ENCODE peak calls at places on chromosomes 7 and 10, in four cellular contexts. A is mammary epithelial cell, W is HCT116, Y is PC-3. M is an unnamed sample.

GRCh38 chr7:211033-211714 is 18.8 kb downstream of the FAM20C start:
- DNase-seq in A (no peak), W (no peak), Y (no peak), M (no peak)

GRCh38 chr10:91206427-91206826 is 14.0 kb upstream of the PCGF5 start:
- DNase-seq in A (no peak), W (no peak), Y (no peak), M (no peak)

GRCh38 chr10:22158426-22158825 is 59.4 kb downstream of the EBLN1 start:
- DNase-seq in A (no peak), W (no peak), Y (no peak), M (no peak)

GRCh38 chr7:26376208-26376917 is 84.7 kb downstream of the SNX10 start:
- DNase-seq in A (no peak), W (no peak), Y (no peak), M (no peak)

GRCh38 chr10:102410427-102411073 is 8.0 kb downstream of the PSD start:
- DNase-seq in A (no peak), W (no peak), Y (no peak), M (no peak)

GRCh38 chr7:121753965-121754364 is 119.0 kb upstream of the PTPRZ1 start:
- DNase-seq in A (no peak), W (no peak), Y (no peak), M (no peak)

GRCh38 chr7:65981965-65982792 is at the start of gene GUSB:
- DNase-seq in A (peak), W (peak), Y (peak), M (peak)

GRCh38 chr10:114957122-114957521 is 19.1 kb downstream of the TRUB1 start:
- DNase-seq in A (no peak), W (no peak), Y (no peak), M (no peak)

GRCh38 chr10:36269222-36269621 is 627.1 kb upstream of the FZD8 start:
- DNase-seq in A (peak), W (no peak), Y (no peak), M (no peak)

GRCh38 chr7:29896685-29897411 is 90.5 kb downstream of the WIPF3 start:
- DNase-seq in A (no peak), W (no peak), Y (no peak), M (no peak)

GRCh38 chr10:13698217-13698616 is 111.5 kb downstream of the PRPF18 start:
- DNase-seq in A (peak), W (no peak), Y (no peak), M (no peak)

GRCh38 chr7:5212633-5213285 is 22.7 kb downstream of the WIPI2 start:
- DNase-seq in A (no peak), W (no peak), Y (no peak), M (no peak)

GRCh38 chr7:148383651-148384050 is 206.9 kb upstream of the C7orf33 start:
- DNase-seq in A (no peak), W (no peak), Y (no peak), M (no peak)

GRCh38 chr7:158782638-158783490 is 46.4 kb downstream of the ESYT2 start:
- DNase-seq in A (no peak), W (no peak), Y (peak), M (peak)

GRCh38 chr7:314853-315252 is 24.9 kb downstream of the FOXL3 start:
- DNase-seq in A (no peak), W (no peak), Y (no peak), M (no peak)

GRCh38 chr10:78953124-78954008 is 115.4 kb upstream of the ZMIZ1 start:
- DNase-seq in A (peak), W (no peak), Y (no peak), M (no peak)

GRCh38 chr10:100737359-100738054 is 7.9 kb upstream of the PAX2 start:
- DNase-seq in A (no peak), W (no peak), Y (no peak), M (no peak)

GRCh38 chr7:150867592-150867991 is 15.3 kb downstream of the AOC1 start:
- DNase-seq in A (no peak), W (no peak), Y (no peak), M (no peak)

GRCh38 chr7:17422966-17423365 is 124.5 kb downstream of the AHR start:
- DNase-seq in A (no peak), W (no peak), Y (no peak), M (no peak)
- H3K4me3 ChIP-seq in A (no peak), W (no peak), Y (no peak), M (no peak)

DNA sequence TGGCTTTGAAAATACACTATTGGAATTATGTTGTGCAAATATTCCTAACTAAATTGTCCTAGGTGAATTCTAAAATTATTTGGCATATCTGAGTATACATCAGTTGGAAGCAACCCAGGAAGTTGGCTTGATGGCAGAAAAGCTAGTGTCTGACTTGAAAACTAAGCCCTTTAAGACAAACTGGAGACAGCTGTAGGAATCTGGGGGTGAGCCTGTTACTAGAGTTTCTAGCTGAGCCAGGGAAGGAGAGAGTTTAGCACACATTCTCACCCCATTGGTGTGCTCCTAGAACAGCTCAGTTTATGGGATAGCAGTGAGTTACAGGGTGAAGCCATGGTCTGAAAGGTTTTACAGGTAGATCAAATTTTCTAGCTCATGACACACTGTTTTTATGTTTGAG is 210.2 kb upstream of the SLC26A5 start:
- DNase-seq in A (no peak), W (no peak), Y (no peak), M (no peak)
- TF ChIP-seq CTCF in A (no peak), W (no peak), Y (no peak), M (no peak)

GRCh38 chr10:71973777-71974488 is 9.7 kb downstream of the CHST3 start:
- DNase-seq in A (no peak), W (no peak), Y (no peak), M (no peak)
- H3K4me3 ChIP-seq in A (no peak), W (peak), Y (no peak), M (no peak)

DNA sequence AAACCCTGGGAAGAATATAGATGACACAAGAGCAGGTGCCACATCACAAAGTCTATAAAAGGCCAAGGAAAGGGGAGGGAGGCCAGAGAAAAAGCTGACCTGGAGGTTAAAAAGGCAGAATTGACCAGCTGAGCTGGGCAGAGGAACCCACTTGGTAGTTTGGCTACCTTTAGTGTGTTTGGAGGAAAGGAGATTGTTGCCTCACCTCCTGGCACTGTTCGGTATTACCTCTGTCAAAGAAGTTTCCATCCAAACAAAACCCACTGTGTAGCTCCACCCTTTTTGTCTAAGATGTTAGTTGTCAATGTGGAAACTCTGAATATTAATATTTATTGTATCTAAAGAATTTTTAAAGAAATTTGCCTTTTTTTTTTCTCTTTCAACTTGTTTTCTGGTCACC is 23.4 kb downstream of the ENTPD7 start:
- DNase-seq in A (peak), W (peak), Y (peak), M (peak)
- TF ChIP-seq CTCF in A (peak), W (peak), Y (peak), M (peak)

DNA sequence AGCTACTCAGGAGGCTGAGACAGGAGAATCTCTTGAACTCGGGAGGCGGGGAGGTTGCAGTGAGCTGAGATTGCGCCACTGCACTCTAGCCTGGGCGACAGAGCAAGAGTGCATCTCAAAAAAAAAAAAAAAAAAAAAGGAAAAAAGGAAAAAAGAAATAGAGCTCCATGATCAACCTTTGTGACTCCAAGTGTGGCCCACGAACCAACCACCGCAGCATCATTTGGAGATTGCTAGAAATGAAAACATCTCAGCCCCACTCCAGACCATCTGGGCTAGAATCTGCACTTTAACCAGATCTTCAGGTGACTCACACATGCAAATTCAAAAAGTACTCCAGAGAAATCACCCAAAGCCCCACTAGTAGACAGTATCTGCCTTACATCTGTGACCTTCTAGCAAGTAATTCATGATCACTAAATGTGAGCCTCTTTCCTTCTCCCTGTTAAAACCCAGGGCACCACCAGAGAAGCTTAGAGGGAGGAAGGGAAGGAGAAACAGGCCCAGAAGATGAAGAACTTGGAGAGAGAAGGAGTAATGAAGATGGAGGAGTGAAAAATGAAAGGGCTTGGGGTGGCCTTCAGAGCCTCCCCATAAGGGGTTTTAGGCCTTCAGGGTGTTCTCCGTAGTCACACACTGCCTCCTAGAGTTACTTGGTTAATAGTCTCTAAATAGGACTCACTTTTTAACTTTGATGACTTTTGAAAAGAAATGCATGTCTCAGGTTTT is 94.1 kb downstream of the SLC37A3 start:
- DNase-seq in A (peak), W (no peak), Y (peak), M (peak)
- H3K4me3 ChIP-seq in A (no peak), W (no peak), Y (no peak), M (no peak)

GRCh38 chr7:99525713-99526440 is 21.4 kb downstream of the ZKSCAN5 start:
- DNase-seq in A (no peak), W (peak), Y (peak), M (peak)
- TF ChIP-seq CTCF in A (peak), W (peak), Y (peak), M (peak)

M was measured in bronchial epithelial cell.